ENCODE peak calls at places on chromosomes 7 and 10, in eight cellular contexts. G is pulmonary artery endothelial cell, U is SJSA1, D is A549, M is neural crest cell, Q is neuronal stem cell, S is dermis microvascular lymphatic vessel endothelial cell, W is fibroblast of lung. Z is an unnamed sample.

GRCh38 chr7:39446546-39446945 is 119.7 kb upstream of the YAE1 start:
- DNase-seq in U (no peak), G (no peak), M (no peak), S (no peak), D (no peak), Q (no peak), W (peak; percentile 20), Z (no peak)

GRCh38 chr10:93894516-93895378 is 969 bp downstream of the SLC35G1 start:
- DNase-seq in M (no peak), W (no peak), S (no peak), D (no peak), G (no peak), Q (no peak), U (no peak), Z (no peak)

GRCh38 chr10:98326621-98327027 is 58.6 kb upstream of the LOXL4 start:
- DNase-seq in M (no peak), U (no peak), G (no peak), Q (no peak), S (no peak), W (no peak), D (no peak), Z (no peak)

GRCh38 chr10:47090042-47090441 is 178.8 kb downstream of the PTPN20 start:
- DNase-seq in D (no peak), W (no peak), U (no peak), Q (no peak), M (no peak), G (no peak), S (no peak), Z (no peak)

GRCh38 chr7:16989883-16990413 is 108.2 kb upstream of the AGR3 start:
- DNase-seq in M (peak; percentile 5), W (peak; percentile 77), S (peak; percentile 91), U (peak; percentile 67), G (peak; percentile 75), D (peak; percentile 67), Q (no peak), Z (peak; percentile 92)

GRCh38 chr7:37111459-37111858 is 337.2 kb downstream of the ELMO1 start:
- DNase-seq in M (no peak), G (no peak), D (no peak), W (no peak), U (no peak), S (no peak), Q (no peak), Z (no peak)

GRCh38 chr7:22787936-22788335 is 34.7 kb downstream of the TOMM7 start:
- DNase-seq in G (no peak), Q (no peak), U (no peak), W (peak; percentile 36), M (no peak), D (no peak), S (no peak), Z (no peak)

GRCh38 chr7:107551936-107552335 is 11.8 kb downstream of the COG5 start:
- DNase-seq in M (no peak), W (peak; percentile 23), Q (no peak), S (no peak), D (no peak), U (no peak), G (no peak), Z (no peak)

GRCh38 chr7:51289608-51290370 is 26.8 kb downstream of the COBL start:
- DNase-seq in D (no peak), W (no peak), S (no peak), M (no peak), Q (no peak), G (no peak), U (no peak), Z (no peak)

GRCh38 chr10:43383204-43383971 is 12.0 kb downstream of the FXYD4 start:
- DNase-seq in U (no peak), Q (no peak), S (no peak), G (no peak), M (no peak), D (no peak), W (no peak), Z (no peak)

GRCh38 chr7:3552499-3552898 is 251.4 kb downstream of the SDK1 start:
- DNase-seq in M (no peak), Q (no peak), W (peak; percentile 74), U (no peak), S (no peak), G (no peak), D (no peak), Z (no peak)

Z was measured in fibroblast of the conjunctiva.